ENCODE peak calls at places on chromosomes 3 and 15, in five cellular contexts. X, Y, S, P and M are unnamed samples.

GRCh38 chr3:39140341-39140971 is 12.9 kb downstream of the CSRNP1 start:
- DNase-seq in X (peak; percentile 25), Y (no peak), S (no peak), P (peak; percentile 28), M (no peak)

GRCh38 chr15:98689431-98689861 is 41.1 kb downstream of the IGF1R start:
- DNase-seq in P (peak; percentile 52), S (no peak), Y (no peak), X (no peak), M (no peak)

GRCh38 chr3:190301591-190301990 is 20.7 kb downstream of the CLDN1 start:
- DNase-seq in Y (peak; percentile 24), P (peak; percentile 41), X (no peak), S (no peak), M (no peak)

GRCh38 chr3:125143538-125143937 is 69.0 kb downstream of the SLC12A8 start:
- DNase-seq in X (no peak), P (no peak), S (no peak), Y (no peak), M (no peak)

GRCh38 chr3:113570158-113570557 is 37.8 kb downstream of the SIDT1 start:
- DNase-seq in S (no peak), Y (no peak), X (no peak), P (no peak), M (no peak)

GRCh38 chr3:164064298-164064697 is 1014.0 kb downstream of the SI start:
- DNase-seq in X (no peak), Y (no peak), S (no peak), P (no peak), M (no peak)

GRCh38 chr3:56928379-56929068 is 126.8 kb upstream of the ARHGEF3 start:
- DNase-seq in Y (peak; percentile 76), X (no peak), S (no peak), P (no peak), M (no peak)

GRCh38 chr3:123069021-123069381 is 2.2 kb downstream of the PDIA5 start:
- DNase-seq in Y (no peak), P (no peak), S (no peak), X (peak; percentile 80), M (no peak)

GRCh38 chr3:110932515-110933095 is 139.0 kb upstream of the NECTIN3 start:
- DNase-seq in Y (no peak), S (no peak), P (no peak), X (no peak), M (no peak)

GRCh38 chr3:36734742-36735141 is 29.6 kb downstream of the DCLK3 start:
- DNase-seq in P (no peak), X (no peak), S (no peak), Y (no peak), M (no peak)

GRCh38 chr3:161599702-161600101 is 103.1 kb downstream of the OTOL1 start:
- DNase-seq in S (no peak), P (peak; percentile 11), Y (no peak), X (no peak), M (no peak)

GRCh38 chr15:31173790-31174450 is 72.4 kb upstream of the TRPM1 start:
- DNase-seq in Y (no peak), X (no peak), P (no peak), S (no peak), M (no peak)

GRCh38 chr3:151925419-151925818 is 52.0 kb downstream of the SUCNR1 start:
- DNase-seq in S (no peak), X (no peak), P (peak; percentile 54), Y (no peak), M (no peak)

GRCh38 chr3:107522510-107523360 is at the start of gene BBX:
- DNase-seq in S (peak; percentile 95), Y (peak; percentile 99), P (peak; percentile 93), X (peak; percentile 93), M (peak; percentile 76)

GRCh38 chr3:179653777-179654117 is 907 bp downstream of the USP13 start:
- DNase-seq in X (no peak), P (no peak), Y (no peak), S (peak; percentile 20), M (no peak)

GRCh38 chr15:74788716-74789151 is 6.9 kb downstream of the CSK start:
- DNase-seq in X (peak; percentile 54), S (no peak), Y (no peak), P (no peak), M (no peak)

GRCh38 chr3:177538064-177538742 is 340.9 kb upstream of the TBL1XR1 start:
- DNase-seq in S (peak; percentile 49), X (peak; percentile 63), P (no peak), Y (peak; percentile 30), M (no peak)

GRCh38 chr15:76206325-76206976 is 104.8 kb downstream of the ETFA start:
- DNase-seq in X (peak; percentile 90), P (peak; percentile 56), Y (peak; percentile 71), S (peak; percentile 85), M (peak; percentile 42)

GRCh38 chr3:31959951-31960792 is 20.9 kb downstream of the OSBPL10 start:
- DNase-seq in S (no peak), Y (no peak), X (no peak), P (no peak), M (no peak)

GRCh38 chr3:197356275-197356674 is 57.9 kb upstream of the DLG1 start:
- DNase-seq in Y (no peak), S (peak; percentile 66), X (peak; percentile 54), P (no peak), M (no peak)

GRCh38 chr3:171712168-171712938 is 97.9 kb downstream of the PLD1 start:
- DNase-seq in S (no peak), P (no peak), Y (peak; percentile 87), X (no peak), M (no peak)

GRCh38 chr3:34646911-34647465 is 848.6 kb downstream of the PDCD6IP start:
- DNase-seq in X (no peak), P (no peak), Y (no peak), S (no peak), M (no peak)

GRCh38 chr3:73475717-73476116 is 149.0 kb downstream of the PDZRN3 start:
- DNase-seq in P (no peak), Y (no peak), S (no peak), X (no peak), M (no peak)

GRCh38 chr3:10470666-10471336 is 34.6 kb downstream of the ATP2B2 start:
- DNase-seq in P (no peak), X (peak; percentile 64), S (no peak), Y (no peak), M (no peak)

GRCh38 chr15:58760385-58761009 is 10.6 kb upstream of the MINDY2 start:
- DNase-seq in Y (no peak), P (no peak), S (no peak), X (no peak), M (no peak)

GRCh38 chr3:114553949-114554593 is 260.2 kb downstream of the TIGIT start:
- DNase-seq in P (no peak), S (no peak), Y (no peak), X (no peak), M (no peak)

GRCh38 chr15:93974804-93975481 is 256.4 kb upstream of the MCTP2 start:
- DNase-seq in X (no peak), Y (no peak), P (peak; percentile 48), S (no peak), M (no peak)

GRCh38 chr15:75891895-75892294 is 11.8 kb upstream of the FBXO22 start:
- DNase-seq in S (no peak), P (peak; percentile 52), X (no peak), Y (peak; percentile 90), M (peak; percentile 60)

GRCh38 chr3:49534581-49535495 is 19.4 kb upstream of the BSN start:
- DNase-seq in X (peak; percentile 76), Y (no peak), S (no peak), P (no peak), M (peak; percentile 51)

DNA sequence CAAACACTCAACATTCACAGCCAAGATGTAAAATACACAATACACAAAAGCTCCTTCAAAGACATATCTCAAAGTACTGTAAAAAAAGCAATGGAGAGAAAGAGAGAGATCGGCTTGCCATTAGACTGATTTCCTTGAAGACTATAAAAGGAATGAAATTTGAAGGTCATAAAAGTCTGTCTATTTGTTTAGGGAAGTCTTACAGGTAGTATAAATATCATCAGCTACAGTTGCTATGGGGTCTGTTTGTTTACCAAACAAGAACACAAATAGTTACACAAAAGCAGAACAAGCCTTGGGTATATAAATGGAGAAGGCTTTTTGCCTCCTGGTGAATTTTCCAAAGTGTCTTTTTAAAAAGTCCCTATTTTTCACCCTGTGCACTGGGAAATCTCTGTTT is 552.4 kb downstream of the FOXP1 start:
- DNase-seq in P (peak; percentile 36), X (no peak), S (no peak), Y (no peak), M (no peak)
- H3K4me3 ChIP-seq in P (no peak overlapping the region), X (no peak overlapping the region), S (no peak overlapping the region), Y (no peak overlapping the region), M (no peak overlapping the region)

GRCh38 chr3:20236603-20237002 is 50.6 kb upstream of the SGO1 start:
- DNase-seq in S (no peak), P (no peak), Y (no peak), X (peak; percentile 56), M (no peak)

GRCh38 chr3:20240154-20240883 is 54.3 kb upstream of the SGO1 start:
- DNase-seq in S (no peak), Y (no peak), P (no peak), X (no peak), M (no peak)

GRCh38 chr3:20230954-20231353 is 44.9 kb upstream of the SGO1 start:
- DNase-seq in X (no peak), Y (no peak), S (no peak), P (no peak), M (no peak)

GRCh38 chr3:20232906-20233305 is 46.9 kb upstream of the SGO1 start:
- DNase-seq in P (no peak), S (no peak), X (no peak), Y (no peak), M (no peak)

GRCh38 chr3:20235796-20236195 is 49.8 kb upstream of the SGO1 start:
- DNase-seq in S (no peak), Y (no peak), X (no peak), P (no peak), M (no peak)
- H3K36me3 ChIP-seq in S (no peaks in the 10 kb centered on the region), Y (no peaks in the 10 kb centered on the region), X (no peaks in the 10 kb centered on the region), P (no peaks in the 10 kb centered on the region), M (no peaks in the 10 kb centered on the region)

GRCh38 chr15:46456431-46456830 is 821.6 kb downstream of the SQOR start:
- DNase-seq in X (no peak), S (no peak), Y (no peak), P (no peak), M (no peak)

GRCh38 chr15:46461416-46461815 is 826.6 kb downstream of the SQOR start:
- DNase-seq in P (no peak), X (no peak), S (no peak), Y (no peak), M (no peak)

GRCh38 chr15:46460426-46460825 is 825.6 kb downstream of the SQOR start:
- DNase-seq in P (no peak), S (no peak), Y (no peak), X (no peak), M (no peak)
- TF ChIP-seq CTCF in P (no peak), S (no peak), Y (no peak), X (no peak), M (no peak)

GRCh38 chr3:23607184-23607847 is 198.4 kb upstream of the UBE2E1 start:
- DNase-seq in S (no peak), X (no peak), Y (no peak), P (no peak), M (no peak)
- H3K4me3 ChIP-seq in S (no peak overlapping the region), X (no peak overlapping the region), Y (no peak overlapping the region), P (no peak overlapping the region), M (no peak overlapping the region)